ENCODE peak calls at places on chromosomes 1 and 21, in ten cellular contexts. O, W, L, X, V, Q, J, U, Y and K are unnamed samples.

GRCh38 chr1:217435159-217435558 is 195.7 kb downstream of the GPATCH2 start:
- DNase-seq in O (no peak), W (no peak), L (no peak), X (peak), V (no peak), Q (no peak), J (no peak), U (no peak), Y (no peak), K (no peak)

GRCh38 chr1:101742513-101742912 is 254.2 kb downstream of the OLFM3 start:
- DNase-seq in O (no peak), W (no peak), L (no peak), X (no peak), V (no peak), Q (no peak), J (no peak), U (no peak), Y (no peak), K (no peak)

GRCh38 chr1:17069452-17070162 is 15.8 kb upstream of the SDHB start:
- DNase-seq in O (no peak), W (no peak), L (no peak), X (no peak), V (no peak), Q (no peak), J (no peak), U (no peak), Y (no peak), K (no peak)

GRCh38 chr1:98674075-98674781 is 12.7 kb downstream of the SNX7 start:
- DNase-seq in O (no peak), W (no peak), L (no peak), X (no peak), V (no peak), Q (peak), J (no peak), U (no peak), Y (peak), K (no peak)

GRCh38 chr1:165257969-165258459 is 98.5 kb downstream of the LMX1A start:
- DNase-seq in O (peak), W (peak), L (peak), X (peak), V (no peak), Q (peak), J (peak), U (no peak), Y (peak), K (peak)

GRCh38 chr1:107529511-107530149 is 388.8 kb downstream of the NTNG1 start:
- DNase-seq in O (no peak), W (no peak), L (peak), X (peak), V (no peak), Q (peak), J (no peak), U (no peak), Y (peak), K (peak)

GRCh38 chr1:21764615-21765423 is 18.1 kb downstream of the USP48 start:
- DNase-seq in O (no peak), W (peak), L (no peak), X (peak), V (no peak), Q (peak), J (no peak), U (no peak), Y (peak), K (peak)

GRCh38 chr1:113990966-113991365 is 11.7 kb downstream of the OLFML3 start:
- DNase-seq in O (no peak), W (no peak), L (no peak), X (no peak), V (no peak), Q (no peak), J (no peak), U (no peak), Y (no peak), K (no peak)

GRCh38 chr1:170836146-170836545 is 99.2 kb upstream of the MROH9 start:
- DNase-seq in O (no peak), W (no peak), L (no peak), X (no peak), V (no peak), Q (peak), J (no peak), U (no peak), Y (peak), K (no peak)

GRCh38 chr1:93692451-93692861 is 10.8 kb upstream of the BCAR3 start:
- DNase-seq in O (no peak), W (no peak), L (no peak), X (no peak), V (no peak), Q (peak), J (no peak), U (no peak), Y (no peak), K (peak)

GRCh38 chr1:156675715-156676311 is 1.4 kb downstream of the NES start:
- DNase-seq in O (peak), W (peak), L (no peak), X (peak), V (no peak), Q (peak), J (no peak), U (no peak), Y (no peak), K (no peak)

GRCh38 chr1:25003457-25004190 is 73.5 kb upstream of the RUNX3 start:
- DNase-seq in O (no peak), W (no peak), L (no peak), X (no peak), V (no peak), Q (peak), J (no peak), U (no peak), Y (no peak), K (peak)

GRCh38 chr1:240965581-240966091 is 353.7 kb upstream of the GREM2 start:
- DNase-seq in O (no peak), W (no peak), L (no peak), X (no peak), V (no peak), Q (no peak), J (no peak), U (no peak), Y (no peak), K (no peak)

GRCh38 chr21:44490816-44491215 is 35.5 kb downstream of the LRRC3 start:
- DNase-seq in O (no peak), W (no peak), L (no peak), X (no peak), V (no peak), Q (no peak), J (no peak), U (no peak), Y (no peak), K (no peak)

GRCh38 chr1:117036018-117036421 is 24.1 kb upstream of the TTF2 start:
- DNase-seq in O (no peak), W (no peak), L (no peak), X (no peak), V (no peak), Q (no peak), J (no peak), U (no peak), Y (no peak), K (no peak)

GRCh38 chr1:91779603-91780021 is 106.3 kb downstream of the TGFBR3 start:
- DNase-seq in O (no peak), W (no peak), L (no peak), X (no peak), V (no peak), Q (no peak), J (no peak), U (no peak), Y (no peak), K (no peak)

GRCh38 chr1:30601316-30602085 is 121.9 kb downstream of the MATN1 start:
- DNase-seq in O (no peak), W (no peak), L (no peak), X (peak), V (no peak), Q (no peak), J (no peak), U (no peak), Y (no peak), K (no peak)

GRCh38 chr1:237779356-237779755 is 111.4 kb downstream of the ZP4 start:
- DNase-seq in O (no peak), W (no peak), L (no peak), X (no peak), V (no peak), Q (no peak), J (no peak), U (no peak), Y (no peak), K (no peak)

GRCh38 chr1:2084306-2084705 is 34.1 kb downstream of the PRKCZ start:
- DNase-seq in O (no peak), W (no peak), L (no peak), X (no peak), V (no peak), Q (no peak), J (no peak), U (no peak), Y (no peak), K (no peak)